ENCODE peak calls at places on chromosomes 11 and 22, in four cellular contexts. One of them, this sample, is unnamed.

GRCh38 chr11:130146797-130147196 is 12.8 kb upstream of the ST14 start:
- DNase-seq in iPS DF 19.7: no peak
- DNase-seq in left cardiac atrium: no peak
- DNase-seq in activated naive CD8-positive, alpha-beta T cell treated with anti-CD3 and anti-CD28 coated beads, Interleukin-2, amount 50 U/mL, for 24 hours: no peak
- DNase-seq in this sample: no peak

GRCh38 chr11:44632466-44633123 is 67.1 kb downstream of the CD82 start:
- DNase-seq in iPS DF 19.7: no peak
- DNase-seq in left cardiac atrium: no peak
- DNase-seq in activated naive CD8-positive, alpha-beta T cell treated with anti-CD3 and anti-CD28 coated beads, Interleukin-2, amount 50 U/mL, for 24 hours: no peak
- DNase-seq in this sample: no peak

GRCh38 chr11:6202036-6202435 is 3.0 kb downstream of the OR52W1 start:
- DNase-seq in iPS DF 19.7: no peak
- DNase-seq in left cardiac atrium: no peak
- DNase-seq in activated naive CD8-positive, alpha-beta T cell treated with anti-CD3 and anti-CD28 coated beads, Interleukin-2, amount 50 U/mL, for 24 hours: no peak
- DNase-seq in this sample: no peak

GRCh38 chr11:13644997-13645667 is 23.3 kb upstream of the FAR1 start:
- DNase-seq in iPS DF 19.7: no peak
- DNase-seq in left cardiac atrium: no peak
- DNase-seq in activated naive CD8-positive, alpha-beta T cell treated with anti-CD3 and anti-CD28 coated beads, Interleukin-2, amount 50 U/mL, for 24 hours: no peak
- DNase-seq in this sample: no peak

GRCh38 chr22:46653596-46653995 is 33.4 kb downstream of the GRAMD4 start:
- DNase-seq in iPS DF 19.7: no peak
- DNase-seq in left cardiac atrium: peak; percentile 21
- DNase-seq in activated naive CD8-positive, alpha-beta T cell treated with anti-CD3 and anti-CD28 coated beads, Interleukin-2, amount 50 U/mL, for 24 hours: peak; percentile 71
- DNase-seq in this sample: no peak

GRCh38 chr22:46045459-46046298 is 68.7 kb upstream of the WNT7B start:
- DNase-seq in iPS DF 19.7: no peak
- DNase-seq in left cardiac atrium: peak; percentile 55
- DNase-seq in activated naive CD8-positive, alpha-beta T cell treated with anti-CD3 and anti-CD28 coated beads, Interleukin-2, amount 50 U/mL, for 24 hours: no peak
- DNase-seq in this sample: no peak

GRCh38 chr11:91421586-91421985 is 803.0 kb upstream of the FAT3 start:
- DNase-seq in iPS DF 19.7: no peak
- DNase-seq in left cardiac atrium: no peak
- DNase-seq in activated naive CD8-positive, alpha-beta T cell treated with anti-CD3 and anti-CD28 coated beads, Interleukin-2, amount 50 U/mL, for 24 hours: no peak
- DNase-seq in this sample: no peak

GRCh38 chr22:40116496-40117200 is 61.1 kb upstream of the TNRC6B start:
- DNase-seq in iPS DF 19.7: no peak
- DNase-seq in left cardiac atrium: no peak
- DNase-seq in activated naive CD8-positive, alpha-beta T cell treated with anti-CD3 and anti-CD28 coated beads, Interleukin-2, amount 50 U/mL, for 24 hours: no peak
- DNase-seq in this sample: no peak

GRCh38 chr11:105298174-105298573 is 158.6 kb upstream of the CARD18 start:
- DNase-seq in iPS DF 19.7: no peak
- DNase-seq in left cardiac atrium: no peak
- DNase-seq in activated naive CD8-positive, alpha-beta T cell treated with anti-CD3 and anti-CD28 coated beads, Interleukin-2, amount 50 U/mL, for 24 hours: no peak
- DNase-seq in this sample: no peak

GRCh38 chr11:44774736-44775135 is 48.0 kb downstream of the TSPAN18 start:
- DNase-seq in iPS DF 19.7: no peak
- DNase-seq in left cardiac atrium: no peak
- DNase-seq in activated naive CD8-positive, alpha-beta T cell treated with anti-CD3 and anti-CD28 coated beads, Interleukin-2, amount 50 U/mL, for 24 hours: no peak
- DNase-seq in this sample: no peak

GRCh38 chr11:34358258-34358665 is 452 bp upstream of the ABTB2 start:
- DNase-seq in iPS DF 19.7: no peak
- DNase-seq in left cardiac atrium: peak; percentile 61
- DNase-seq in activated naive CD8-positive, alpha-beta T cell treated with anti-CD3 and anti-CD28 coated beads, Interleukin-2, amount 50 U/mL, for 24 hours: no peak
- DNase-seq in this sample: no peak

GRCh38 chr22:22159384-22159783 is 85.2 kb upstream of the VPREB1 start:
- DNase-seq in iPS DF 19.7: no peak
- DNase-seq in left cardiac atrium: no peak
- DNase-seq in activated naive CD8-positive, alpha-beta T cell treated with anti-CD3 and anti-CD28 coated beads, Interleukin-2, amount 50 U/mL, for 24 hours: no peak
- DNase-seq in this sample: no peak

GRCh38 chr22:49957826-49958461 is 2.6 kb upstream of the PIM3 start:
- DNase-seq in iPS DF 19.7: no peak
- DNase-seq in left cardiac atrium: no peak
- DNase-seq in activated naive CD8-positive, alpha-beta T cell treated with anti-CD3 and anti-CD28 coated beads, Interleukin-2, amount 50 U/mL, for 24 hours: no peak
- DNase-seq in this sample: no peak

GRCh38 chr11:8329961-8330361 is 66.3 kb upstream of the LMO1 start:
- DNase-seq in iPS DF 19.7: no peak
- DNase-seq in left cardiac atrium: no peak
- DNase-seq in activated naive CD8-positive, alpha-beta T cell treated with anti-CD3 and anti-CD28 coated beads, Interleukin-2, amount 50 U/mL, for 24 hours: no peak
- DNase-seq in this sample: no peak

GRCh38 chr22:32830473-32830872 is 29.0 kb downstream of the TIMP3 start:
- DNase-seq in iPS DF 19.7: peak; percentile 15
- DNase-seq in left cardiac atrium: peak; percentile 82
- DNase-seq in activated naive CD8-positive, alpha-beta T cell treated with anti-CD3 and anti-CD28 coated beads, Interleukin-2, amount 50 U/mL, for 24 hours: no peak
- DNase-seq in this sample: no peak

GRCh38 chr22:25563757-25564319 is 637 bp upstream of the GRK3 start:
- DNase-seq in iPS DF 19.7: no peak
- DNase-seq in left cardiac atrium: no peak
- DNase-seq in activated naive CD8-positive, alpha-beta T cell treated with anti-CD3 and anti-CD28 coated beads, Interleukin-2, amount 50 U/mL, for 24 hours: peak; percentile 40
- DNase-seq in this sample: no peak

GRCh38 chr11:45285931-45286632 is at the start of gene SYT13:
- DNase-seq in iPS DF 19.7: peak; percentile 28
- DNase-seq in left cardiac atrium: peak; percentile 56
- DNase-seq in activated naive CD8-positive, alpha-beta T cell treated with anti-CD3 and anti-CD28 coated beads, Interleukin-2, amount 50 U/mL, for 24 hours: no peak
- DNase-seq in this sample: no peak

GRCh38 chr11:109939176-109939810 is 153.9 kb upstream of the ZC3H12C start:
- DNase-seq in iPS DF 19.7: peak; percentile 42
- DNase-seq in left cardiac atrium: no peak
- DNase-seq in activated naive CD8-positive, alpha-beta T cell treated with anti-CD3 and anti-CD28 coated beads, Interleukin-2, amount 50 U/mL, for 24 hours: no peak
- DNase-seq in this sample: peak; percentile 56

GRCh38 chr22:38347944-38348750 is 30.9 kb upstream of the CSNK1E start:
- DNase-seq in iPS DF 19.7: no peak
- DNase-seq in left cardiac atrium: no peak
- DNase-seq in activated naive CD8-positive, alpha-beta T cell treated with anti-CD3 and anti-CD28 coated beads, Interleukin-2, amount 50 U/mL, for 24 hours: no peak
- DNase-seq in this sample: peak; percentile 38

GRCh38 chr11:267491-267994 is 10.7 kb upstream of the NLRP6 start:
- DNase-seq in iPS DF 19.7: no peak
- DNase-seq in left cardiac atrium: peak; percentile 47
- DNase-seq in activated naive CD8-positive, alpha-beta T cell treated with anti-CD3 and anti-CD28 coated beads, Interleukin-2, amount 50 U/mL, for 24 hours: peak; percentile 73
- DNase-seq in this sample: no peak

GRCh38 chr22:49503321-49503720 is 324.4 kb downstream of the BRD1 start:
- DNase-seq in iPS DF 19.7: no peak
- DNase-seq in left cardiac atrium: no peak
- DNase-seq in activated naive CD8-positive, alpha-beta T cell treated with anti-CD3 and anti-CD28 coated beads, Interleukin-2, amount 50 U/mL, for 24 hours: no peak
- DNase-seq in this sample: no peak

GRCh38 chr22:49964493-49965290 is 4.1 kb downstream of the PIM3 start:
- DNase-seq in iPS DF 19.7: no peak
- DNase-seq in left cardiac atrium: no peak
- DNase-seq in activated naive CD8-positive, alpha-beta T cell treated with anti-CD3 and anti-CD28 coated beads, Interleukin-2, amount 50 U/mL, for 24 hours: no peak
- DNase-seq in this sample: no peak

GRCh38 chr11:4643084-4643483 is 698 bp upstream of the OR51E1 start:
- DNase-seq in iPS DF 19.7: no peak
- DNase-seq in left cardiac atrium: no peak
- DNase-seq in activated naive CD8-positive, alpha-beta T cell treated with anti-CD3 and anti-CD28 coated beads, Interleukin-2, amount 50 U/mL, for 24 hours: no peak
- DNase-seq in this sample: no peak

GRCh38 chr11:16607675-16608644 is 130.5 kb upstream of the C11orf58 start:
- DNase-seq in iPS DF 19.7: no peak
- DNase-seq in left cardiac atrium: peak; percentile 86
- DNase-seq in activated naive CD8-positive, alpha-beta T cell treated with anti-CD3 and anti-CD28 coated beads, Interleukin-2, amount 50 U/mL, for 24 hours: no peak
- DNase-seq in this sample: no peak

GRCh38 chr11:12216100-12216499 is 105.7 kb downstream of the MICAL2 start:
- DNase-seq in iPS DF 19.7: no peak
- DNase-seq in left cardiac atrium: no peak
- DNase-seq in activated naive CD8-positive, alpha-beta T cell treated with anti-CD3 and anti-CD28 coated beads, Interleukin-2, amount 50 U/mL, for 24 hours: no peak
- DNase-seq in this sample: no peak

GRCh38 chr11:86370922-86371614 is 3.6 kb upstream of the CCDC81 start:
- DNase-seq in iPS DF 19.7: no peak
- DNase-seq in left cardiac atrium: no peak
- DNase-seq in activated naive CD8-positive, alpha-beta T cell treated with anti-CD3 and anti-CD28 coated beads, Interleukin-2, amount 50 U/mL, for 24 hours: no peak
- DNase-seq in this sample: no peak

GRCh38 chr11:61922539-61922938 is 5.2 kb upstream of the RAB3IL1 start:
- DNase-seq in iPS DF 19.7: no peak
- DNase-seq in left cardiac atrium: peak; percentile 89
- DNase-seq in activated naive CD8-positive, alpha-beta T cell treated with anti-CD3 and anti-CD28 coated beads, Interleukin-2, amount 50 U/mL, for 24 hours: no peak
- DNase-seq in this sample: no peak

GRCh38 chr11:94546886-94547285 is 3.2 kb downstream of the FUT4 start:
- DNase-seq in iPS DF 19.7: no peak
- DNase-seq in left cardiac atrium: no peak
- DNase-seq in activated naive CD8-positive, alpha-beta T cell treated with anti-CD3 and anti-CD28 coated beads, Interleukin-2, amount 50 U/mL, for 24 hours: no peak
- DNase-seq in this sample: no peak

GRCh38 chr22:49281467-49282340 is 546.0 kb downstream of the BRD1 start:
- DNase-seq in iPS DF 19.7: no peak
- DNase-seq in left cardiac atrium: no peak
- DNase-seq in activated naive CD8-positive, alpha-beta T cell treated with anti-CD3 and anti-CD28 coated beads, Interleukin-2, amount 50 U/mL, for 24 hours: no peak
- DNase-seq in this sample: no peak

GRCh38 chr22:19105867-19106802 is 16.1 kb downstream of the DGCR2 start:
- DNase-seq in iPS DF 19.7: no peak
- DNase-seq in left cardiac atrium: no peak
- DNase-seq in activated naive CD8-positive, alpha-beta T cell treated with anti-CD3 and anti-CD28 coated beads, Interleukin-2, amount 50 U/mL, for 24 hours: no peak
- DNase-seq in this sample: no peak

GRCh38 chr22:50209893-50210292 is 9.1 kb downstream of the SELENOO start:
- DNase-seq in iPS DF 19.7: no peak
- DNase-seq in left cardiac atrium: peak; percentile 73
- DNase-seq in activated naive CD8-positive, alpha-beta T cell treated with anti-CD3 and anti-CD28 coated beads, Interleukin-2, amount 50 U/mL, for 24 hours: peak; percentile 74
- DNase-seq in this sample: no peak

GRCh38 chr11:76193219-76193618 is 13.1 kb downstream of the WNT11 start:
- DNase-seq in iPS DF 19.7: no peak
- DNase-seq in left cardiac atrium: no peak
- DNase-seq in activated naive CD8-positive, alpha-beta T cell treated with anti-CD3 and anti-CD28 coated beads, Interleukin-2, amount 50 U/mL, for 24 hours: no peak
- DNase-seq in this sample: no peak

GRCh38 chr11:83292709-83293435 is 6.7 kb upstream of the CCDC90B start:
- DNase-seq in iPS DF 19.7: peak; percentile 61
- DNase-seq in left cardiac atrium: no peak
- DNase-seq in activated naive CD8-positive, alpha-beta T cell treated with anti-CD3 and anti-CD28 coated beads, Interleukin-2, amount 50 U/mL, for 24 hours: peak; percentile 13
- DNase-seq in this sample: peak; percentile 16

GRCh38 chr11:45801723-45802315 is 3.1 kb upstream of the SLC35C1 start:
- DNase-seq in iPS DF 19.7: no peak
- DNase-seq in left cardiac atrium: no peak
- DNase-seq in activated naive CD8-positive, alpha-beta T cell treated with anti-CD3 and anti-CD28 coated beads, Interleukin-2, amount 50 U/mL, for 24 hours: no peak
- DNase-seq in this sample: no peak

GRCh38 chr11:17230867-17231851 is 23.4 kb upstream of the PIK3C2A start:
- DNase-seq in iPS DF 19.7: no peak
- DNase-seq in left cardiac atrium: no peak
- DNase-seq in activated naive CD8-positive, alpha-beta T cell treated with anti-CD3 and anti-CD28 coated beads, Interleukin-2, amount 50 U/mL, for 24 hours: peak; percentile 40
- DNase-seq in this sample: no peak

GRCh38 chr11:93054881-93055280 is 85.4 kb downstream of the MTNR1B start:
- DNase-seq in iPS DF 19.7: no peak
- DNase-seq in left cardiac atrium: no peak
- DNase-seq in activated naive CD8-positive, alpha-beta T cell treated with anti-CD3 and anti-CD28 coated beads, Interleukin-2, amount 50 U/mL, for 24 hours: no peak
- DNase-seq in this sample: peak; percentile 85

GRCh38 chr11:83162377-83162776 is 5.4 kb downstream of the PCF11 start:
- DNase-seq in iPS DF 19.7: no peak
- DNase-seq in left cardiac atrium: no peak
- DNase-seq in activated naive CD8-positive, alpha-beta T cell treated with anti-CD3 and anti-CD28 coated beads, Interleukin-2, amount 50 U/mL, for 24 hours: no peak
- DNase-seq in this sample: no peak

This sample was measured in kidney epithelial cell.